ENCODE peak calls at places on chromosomes 13 and 19, in nine cellular contexts. P is cardiac muscle cell, U is tibial nerve, N is WERI-Rb-1, X is ascending aorta, T is bronchial epithelial cell, D is SK-N-SH, V is lung, G is brain microvascular endothelial cell. S is an unnamed sample. For H3K36me3, the result is how much of the 10 kb centered on the place peaks cover.

GRCh38 chr13:85313761-85314503 is 485.3 kb downstream of the SLITRK6 start:
- DNase-seq in P (no peak), U (no peak), N (no peak), X (no peak), T (peak), D (peak), V (no peak), G (peak), S (peak)

GRCh38 chr13:113420833-113421600 is 32.3 kb downstream of the ADPRHL1 start:
- DNase-seq in P (no peak), U (no peak), N (no peak), X (no peak), T (no peak), D (peak), V (no peak), G (no peak), S (no peak)

GRCh38 chr19:31252476-31252875 is 96.8 kb downstream of the TSHZ3 start:
- DNase-seq in P (no peak), U (no peak), N (no peak), X (no peak), T (no peak), D (no peak), V (no peak), G (no peak), S (no peak)

GRCh38 chr19:14843587-14843986 is 5.1 kb downstream of the OR7A10 start:
- DNase-seq in P (no peak), U (no peak), N (no peak), X (no peak), T (no peak), D (no peak), V (no peak), G (no peak), S (no peak)

GRCh38 chr13:101965096-101965495 is 436.8 kb downstream of the FGF14 start:
- DNase-seq in P (no peak), U (no peak), N (no peak), X (no peak), T (no peak), D (no peak), V (no peak), G (no peak), S (no peak)

GRCh38 chr13:75175575-75175974 is 306.4 kb downstream of the TBC1D4 start:
- DNase-seq in P (no peak), U (no peak), N (no peak), X (no peak), T (peak), D (no peak), V (no peak), G (peak), S (no peak)

GRCh38 chr19:15331419-15332310 is 674 bp downstream of the BRD4 start:
- DNase-seq in P (peak), U (no peak), N (peak), X (no peak), T (no peak), D (peak), V (peak), G (no peak), S (no peak)

GRCh38 chr13:32272021-32272695 is 43.0 kb downstream of the ZAR1L start:
- DNase-seq in P (no peak), U (no peak), N (no peak), X (no peak), T (peak), D (no peak), V (no peak), G (no peak), S (no peak)

GRCh38 chr19:16336571-16336970 is 11.9 kb downstream of the KLF2 start:
- DNase-seq in P (no peak), U (no peak), N (no peak), X (no peak), T (no peak), D (no peak), V (no peak), G (no peak), S (no peak)

GRCh38 chr13:112064222-112064621 is 2.7 kb upstream of the SOX1 start:
- DNase-seq in P (no peak), U (no peak), N (no peak), X (no peak), T (no peak), D (no peak), V (no peak), G (no peak), S (no peak)

GRCh38 chr13:58165617-58166016 is 534.1 kb downstream of the PCDH17 start:
- DNase-seq in P (no peak), U (no peak), N (no peak), X (no peak), T (no peak), D (no peak), V (no peak), G (no peak), S (no peak)

GRCh38 chr19:52231154-52231565 is 38.2 kb upstream of the ZNF766 start:
- DNase-seq in P (no peak), U (no peak), N (no peak), X (no peak), T (peak), D (no peak), V (no peak), G (peak), S (no peak)

GRCh38 chr13:21361706-21362105 is 97.4 kb downstream of the ZDHHC20 start:
- DNase-seq in P (no peak), U (no peak), N (no peak), X (no peak), T (no peak), D (no peak), V (no peak), G (no peak), S (no peak)

GRCh38 chr19:3369337-3370213 is 3.2 kb downstream of the NFIC start:
- DNase-seq in P (no peak), U (no peak), N (no peak), X (peak), T (no peak), D (no peak), V (no peak), G (no peak), S (no peak)

GRCh38 chr19:41528106-41528505 is 47.9 kb upstream of the CEACAM21 start:
- DNase-seq in P (no peak), U (no peak), N (no peak), X (no peak), T (peak), D (no peak), V (no peak), G (no peak), S (no peak)

GRCh38 chr19:56301152-56301551 is 13.5 kb downstream of the ZSCAN5A start:
- DNase-seq in P (no peak), U (no peak), N (no peak), X (no peak), T (no peak), D (no peak), V (no peak), G (no peak), S (no peak)

GRCh38 chr19:38974599-38975213 is 836 bp downstream of the FBXO17 start:
- DNase-seq in P (no peak), U (no peak), N (no peak), X (no peak), T (no peak), D (peak), V (no peak), G (no peak), S (no peak)

GRCh38 chr13:40069173-40070044 is 413.9 kb downstream of the COG6 start:
- DNase-seq in P (peak), U (peak), N (peak), X (peak), T (peak), D (peak), V (peak), G (peak), S (no peak)

GRCh38 chr19:10871711-10872550 is 578 bp downstream of the CARM1 start:
- DNase-seq in P (peak), U (no peak), N (peak), X (peak), T (no peak), D (peak), V (peak), G (no peak), S (no peak)
- TF ChIP-seq CTCF in P (peak), U (no peak), N (peak), X (no peak), T (no peak), D (peak), V (no peak), G (peak), S (peak)

GRCh38 chr19:45771331-45771933 is 2.4 kb upstream of the SIX5 start:
- DNase-seq in P (no peak), U (no peak), N (no peak), X (no peak), T (no peak), D (no peak), V (no peak), G (no peak), S (no peak)
- H3K4me3 ChIP-seq in P (no peak), U (no peak), N (peak), X (no peak), T (peak), D (no peak), V (no peak), G (no peak), S (no peak)

DNA sequence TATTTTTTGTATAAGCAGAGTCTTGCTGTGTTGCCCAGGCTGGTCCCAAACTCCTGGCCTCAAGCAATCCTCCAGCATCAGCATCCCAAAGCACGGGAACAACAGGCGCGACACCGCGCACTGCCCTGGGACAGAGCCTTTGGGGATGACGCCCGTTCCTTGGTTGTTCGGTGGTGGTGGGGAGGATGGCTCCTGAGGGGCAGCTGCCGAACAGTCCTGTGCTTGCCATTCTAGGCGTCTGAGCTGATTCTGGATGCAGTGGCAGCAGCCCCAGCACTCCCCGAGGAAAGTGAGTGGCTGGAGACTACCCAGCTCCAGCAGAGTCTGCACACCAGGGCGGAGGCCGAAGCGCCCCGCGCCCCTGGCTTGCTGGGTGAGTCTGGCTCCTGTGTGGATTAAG is 6.8 kb upstream of the ZNF135 start:
- DNase-seq in P (no peak), U (no peak), N (no peak), X (no peak), T (no peak), D (no peak), V (no peak), G (no peak), S (no peak)
- H3K36me3 ChIP-seq in P (under half), U (under half), N (under half), X (under half), T (under half), D (under half), V (under half), G (under half), S (under half)

GRCh38 chr13:66618702-66619101 is 611.4 kb downstream of the PCDH9 start:
- DNase-seq in P (peak), U (no peak), N (no peak), X (no peak), T (peak), D (peak), V (no peak), G (no peak), S (no peak)
- TF ChIP-seq CTCF in P (peak), U (no peak), N (no peak), X (no peak), T (peak), D (peak), V (no peak), G (peak), S (peak)

DNA sequence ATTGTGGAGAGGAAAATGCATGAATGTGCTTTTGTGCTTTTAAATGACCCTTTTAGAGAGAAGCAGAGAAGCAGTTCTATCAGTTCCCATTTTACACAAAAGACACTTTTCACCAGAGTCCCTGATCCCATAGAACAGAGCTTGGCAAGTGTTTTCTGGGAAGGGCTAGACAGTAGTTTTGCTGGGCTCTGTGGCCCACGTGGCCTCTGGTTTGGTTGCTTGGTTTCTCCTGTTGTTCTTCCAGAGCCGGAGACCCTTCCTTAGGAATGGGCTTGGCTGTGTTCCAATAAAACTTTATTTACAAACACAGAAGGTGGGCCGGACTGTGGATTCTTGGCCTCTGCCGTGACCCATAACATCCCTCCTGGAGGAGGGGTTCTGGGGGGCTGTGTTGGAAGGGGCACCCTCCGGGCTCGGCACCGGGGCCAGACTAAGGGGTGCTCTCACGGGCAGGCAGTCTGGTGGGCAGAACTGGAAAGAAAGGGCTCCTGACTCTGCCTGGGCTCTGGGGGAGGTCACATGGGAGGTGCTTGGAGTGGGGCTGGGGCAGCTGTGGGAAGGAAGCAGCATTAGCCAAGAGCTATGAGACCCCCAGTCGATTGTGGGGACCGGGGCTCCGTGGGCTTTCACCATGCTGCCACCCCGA is 3.2 kb downstream of the SPPL2B start:
- DNase-seq in P (no peak), U (no peak), N (no peak), X (no peak), T (no peak), D (no peak), V (no peak), G (no peak), S (no peak)
- H3K4me3 ChIP-seq in P (no peak), U (no peak), N (no peak), X (no peak), T (no peak), D (no peak), V (no peak), G (no peak), S (no peak)

GRCh38 chr19:10678813-10679212 is 22.4 kb upstream of the QTRT1 start:
- DNase-seq in P (no peak), U (no peak), N (no peak), X (no peak), T (no peak), D (no peak), V (no peak), G (no peak), S (no peak)
- H3K36me3 ChIP-seq in P (half or more), U (under half), N (half or more), X (half or more), T (half or more), D (half or more), V (half or more), G (half or more), S (half or more)

GRCh38 chr13:39051157-39051556 is 12.9 kb downstream of the NHLRC3 start:
- DNase-seq in P (peak), U (no peak), N (no peak), X (no peak), T (peak), D (peak), V (no peak), G (no peak), S (no peak)

GRCh38 chr13:39048806-39049205 is 10.6 kb downstream of the NHLRC3 start:
- DNase-seq in P (no peak), U (no peak), N (no peak), X (no peak), T (no peak), D (no peak), V (no peak), G (no peak), S (no peak)

GRCh38 chr13:39049274-39049673 is 11.0 kb downstream of the NHLRC3 start:
- DNase-seq in P (no peak), U (no peak), N (no peak), X (no peak), T (peak), D (no peak), V (no peak), G (no peak), S (no peak)

GRCh38 chr13:39044536-39044935 is 6.3 kb downstream of the NHLRC3 start:
- DNase-seq in P (no peak), U (no peak), N (no peak), X (no peak), T (no peak), D (no peak), V (no peak), G (no peak), S (no peak)

GRCh38 chr13:39047560-39047959 is 9.3 kb downstream of the NHLRC3 start:
- DNase-seq in P (no peak), U (no peak), N (peak), X (no peak), T (peak), D (peak), V (no peak), G (no peak), S (no peak)
- TF ChIP-seq CTCF in P (no peak), U (no peak), N (no peak), X (no peak), T (peak), D (peak), V (no peak), G (peak), S (peak)

DNA sequence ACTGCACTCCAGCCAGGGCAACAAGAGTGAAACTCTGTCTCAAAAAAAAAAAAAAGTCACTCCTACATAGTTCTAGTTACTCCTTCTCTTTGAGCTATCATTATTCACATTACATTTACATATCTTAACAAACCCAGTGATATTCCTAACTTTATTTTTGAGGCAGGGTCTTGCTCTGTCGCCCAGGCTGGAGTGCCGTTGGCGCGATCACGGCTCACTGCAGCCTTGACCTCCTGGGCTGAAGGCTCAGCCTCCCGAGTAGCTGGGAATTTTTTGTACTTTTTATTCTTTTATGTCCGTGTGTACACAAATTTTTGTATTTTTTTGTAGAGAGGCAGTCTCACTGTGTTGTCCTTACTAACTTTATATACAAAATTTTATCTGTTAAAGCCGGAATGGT is 587 bp upstream of the RPS15 start:
- DNase-seq in P (no peak), U (no peak), N (no peak), X (no peak), T (no peak), D (no peak), V (no peak), G (no peak), S (no peak)
- H3K4me3 ChIP-seq in P (no peak), U (no peak), N (no peak), X (peak), T (no peak), D (no peak), V (no peak), G (no peak), S (no peak)

GRCh38 chr19:43591904-43592772 is 3.8 kb downstream of the IRGQ start:
- DNase-seq in P (no peak), U (no peak), N (no peak), X (no peak), T (no peak), D (no peak), V (no peak), G (no peak), S (no peak)
- H3K36me3 ChIP-seq in P (under half), U (under half), N (under half), X (under half), T (under half), D (under half), V (under half), G (under half), S (under half)